ENCODE peak calls at places on chromosomes 1 and 21, in nine cellular contexts. U is left ventricle myocardium inferior, B is foreskin keratinocyte, I is stomach, O is IMR-90, E is endothelial cell, V is fibroblast of mammary gland, H is AG10803, Y is AG04450. T is an unnamed sample.

GRCh38 chr21:46472246-46472645 is 13.6 kb downstream of the DIP2A start:
- DNase-seq in U (no peak), B (no peak), I (no peak), O (peak; percentile 32), E (no peak), V (no peak), H (no peak), Y (no peak), T (no peak)

GRCh38 chr1:108865316-108865910 is 8.5 kb upstream of the AKNAD1 start:
- DNase-seq in U (no peak), B (no peak), I (no peak), O (no peak), E (no peak), V (no peak), H (no peak), Y (no peak), T (no peak)

GRCh38 chr1:151494741-151495281 is 16.4 kb upstream of the CGN start:
- DNase-seq in U (no peak), B (peak; percentile 72), I (no peak), O (peak; percentile 56), E (no peak), V (peak; percentile 88), H (peak; percentile 79), Y (no peak), T (no peak)

GRCh38 chr21:39094847-39095525 is 88.3 kb downstream of the PSMG1 start:
- DNase-seq in U (no peak), B (no peak), I (no peak), O (peak; percentile 93), E (no peak), V (peak; percentile 37), H (peak; percentile 29), Y (peak; percentile 60), T (no peak)

GRCh38 chr1:111032295-111032897 is 68.7 kb upstream of the LRIF1 start:
- DNase-seq in U (no peak), B (no peak), I (no peak), O (peak; percentile 27), E (peak; percentile 43), V (peak; percentile 37), H (peak; percentile 25), Y (no peak), T (no peak)

GRCh38 chr1:222390181-222390580 is 157.7 kb downstream of the HHIPL2 start:
- DNase-seq in U (no peak), B (no peak), I (no peak), O (peak; percentile 82), E (no peak), V (peak; percentile 28), H (peak; percentile 77), Y (no peak), T (no peak)

GRCh38 chr1:8374356-8374755 is 56.4 kb downstream of the SLC45A1 start:
- DNase-seq in U (no peak), B (no peak), I (no peak), O (no peak), E (no peak), V (peak; percentile 41), H (peak; percentile 18), Y (no peak), T (no peak)

GRCh38 chr21:33939224-33939623 is 23.6 kb upstream of the ATP5PO start:
- DNase-seq in U (no peak), B (no peak), I (no peak), O (peak; percentile 61), E (no peak), V (no peak), H (no peak), Y (no peak), T (no peak)

GRCh38 chr1:68378296-68379084 is 71.3 kb downstream of the RPE65 start:
- DNase-seq in U (no peak), B (peak; percentile 50), I (no peak), O (peak; percentile 71), E (no peak), V (peak; percentile 69), H (peak; percentile 18), Y (no peak), T (no peak)

GRCh38 chr21:45767071-45768006 is 123.8 kb downstream of the PCBP3 start:
- DNase-seq in U (no peak), B (no peak), I (no peak), O (peak; percentile 51), E (no peak), V (peak; percentile 71), H (peak; percentile 40), Y (no peak), T (peak; percentile 77)

GRCh38 chr1:74341702-74342339 is 106.6 kb downstream of the TNNI3K start:
- DNase-seq in U (no peak), B (no peak), I (no peak), O (no peak), E (no peak), V (no peak), H (no peak), Y (no peak), T (no peak)

GRCh38 chr21:28294046-28294445 is 698.6 kb downstream of the LTN1 start:
- DNase-seq in U (no peak), B (no peak), I (no peak), O (peak; percentile 72), E (no peak), V (peak; percentile 21), H (peak; percentile 58), Y (no peak), T (no peak)

GRCh38 chr1:218475275-218475674 is 130.1 kb downstream of the TGFB2 start:
- DNase-seq in U (no peak), B (peak; percentile 49), I (no peak), O (peak; percentile 26), E (no peak), V (no peak), H (no peak), Y (no peak), T (no peak)

GRCh38 chr1:178382372-178382771 is 114.4 kb downstream of the CLEC20A start:
- DNase-seq in U (no peak), B (no peak), I (no peak), O (no peak), E (no peak), V (no peak), H (no peak), Y (no peak), T (no peak)

GRCh38 chr1:157697781-157698569 is 2.6 kb downstream of the FCRL3 start:
- DNase-seq in U (no peak), B (no peak), I (no peak), O (no peak), E (no peak), V (no peak), H (no peak), Y (no peak), T (no peak)

GRCh38 chr1:26349196-26349885 is 4.6 kb downstream of the CRYBG2 start:
- DNase-seq in U (no peak), B (peak; percentile 62), I (no peak), O (peak; percentile 81), E (no peak), V (peak; percentile 79), H (peak; percentile 75), Y (peak; percentile 24), T (no peak)

GRCh38 chr1:154862927-154863701 is 7.0 kb downstream of the KCNN3 start:
- DNase-seq in U (no peak), B (no peak), I (no peak), O (no peak), E (no peak), V (no peak), H (no peak), Y (no peak), T (no peak)

GRCh38 chr1:66156144-66156543 is 363.4 kb downstream of the PDE4B start:
- DNase-seq in U (no peak), B (no peak), I (no peak), O (no peak), E (no peak), V (no peak), H (no peak), Y (no peak), T (no peak)
- TF ChIP-seq CTCF in U (no peak), B (no peak), I (no peak), O (no peak), E (no peak), V (no peak), H (no peak), Y (no peak), T (no peak)

DNA sequence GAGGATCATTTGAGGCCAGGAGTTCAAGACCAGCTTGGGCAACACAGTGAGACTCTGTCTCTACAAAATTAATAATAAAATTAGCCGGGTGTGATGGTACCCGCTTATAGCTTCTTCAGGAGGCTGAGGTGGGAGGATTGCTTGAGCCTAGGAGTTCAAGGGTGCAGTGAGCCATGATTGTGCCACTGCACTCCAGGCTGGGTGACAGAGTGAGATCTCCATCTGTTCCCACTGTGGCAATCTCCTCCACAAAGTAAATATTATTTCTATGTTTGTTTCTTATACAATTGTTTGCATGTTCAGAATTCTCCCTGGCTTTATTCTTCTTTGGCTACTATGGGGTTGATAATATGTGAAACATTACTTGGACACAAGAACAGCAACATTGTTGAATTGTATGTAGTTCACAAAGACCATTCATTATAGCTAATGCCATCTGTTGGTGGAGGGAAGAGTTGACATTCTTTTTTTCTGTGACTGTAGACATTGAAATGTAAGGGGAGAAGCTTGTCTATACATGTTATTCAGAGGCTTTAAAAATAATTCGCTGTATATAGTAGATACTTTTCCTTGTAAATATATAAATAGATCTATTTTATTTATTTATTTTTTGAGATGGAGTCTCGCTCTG is 47.8 kb upstream of the SRSF10 start:
- DNase-seq in U (no peak), B (no peak), I (no peak), O (peak; percentile 73), E (no peak), V (peak; percentile 72), H (peak; percentile 69), Y (no peak), T (no peak)
- TF ChIP-seq CTCF in U (peak; percentile 78), B (peak; percentile 72), I (peak; percentile 68), O (peak; percentile 70), E (no peak), V (peak; percentile 76), H (peak; percentile 79), Y (peak; percentile 63), T (peak; percentile 88)

DNA sequence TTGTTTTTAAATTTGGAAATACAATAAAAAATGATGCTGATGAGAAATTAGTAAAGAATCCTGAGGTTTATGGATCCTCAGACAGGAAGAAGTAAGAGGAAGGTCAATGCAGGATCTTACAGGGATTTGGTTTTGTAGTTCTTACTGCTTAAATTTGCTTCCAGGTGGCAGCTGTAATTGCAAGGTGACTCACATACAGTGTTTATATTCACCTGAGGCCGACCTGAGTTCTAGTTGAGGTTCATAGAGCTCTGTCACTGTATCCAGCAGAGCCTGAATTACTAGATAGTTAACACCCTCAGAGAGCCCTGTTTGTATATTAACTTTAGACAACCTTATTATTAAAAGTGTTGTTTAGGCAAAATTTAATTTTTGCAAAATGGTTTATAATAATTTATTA is 1.4 kb upstream of the WDR26 start:
- DNase-seq in U (no peak), B (peak; percentile 40), I (no peak), O (no peak), E (no peak), V (no peak), H (no peak), Y (no peak), T (no peak)
- TF ChIP-seq CTCF in U (no peak), B (no peak), I (no peak), O (no peak), E (no peak), V (no peak), H (no peak), Y (no peak), T (no peak)

GRCh38 chr1:216119600-216119999 is 303.6 kb downstream of the USH2A start:
- DNase-seq in U (no peak), B (peak; percentile 2), I (no peak), O (peak; percentile 50), E (no peak), V (peak; percentile 45), H (peak; percentile 29), Y (peak; percentile 11), T (no peak)
- TF ChIP-seq CTCF in U (peak; percentile 20), B (peak; percentile 68), I (no peak), O (peak; percentile 61), E (no peak), V (peak; percentile 68), H (peak; percentile 65), Y (peak; percentile 77), T (peak; percentile 82)